ENCODE peak calls at places on chromosomes 3 and 15, in six cellular contexts. One of them, this sample, is unnamed.

GRCh38 chr3:24048843-24049242 is 103.8 kb downstream of the NR1D2 start:
- DNase-seq in NCI-H1417 treated with DMSO at 0.1 percent for 48 hours: no peak
- DNase-seq in activated gamma-delta T cell treated with Interleukin-2 at 50 U/mL for 16 hours: no peak
- DNase-seq in RCC 7860: no peak
- DNase-seq in GM03348: peak; percentile 48
- DNase-seq in pons: no peak
- DNase-seq in this sample: peak; percentile 52

GRCh38 chr3:162538466-162538865 is 1041.9 kb downstream of the OTOL1 start:
- DNase-seq in activated gamma-delta T cell treated with Interleukin-2 at 50 U/mL for 16 hours: no peak
- DNase-seq in GM03348: no peak
- DNase-seq in RCC 7860: no peak
- DNase-seq in NCI-H1417 treated with DMSO at 0.1 percent for 48 hours: no peak
- DNase-seq in pons: peak; percentile 28
- DNase-seq in this sample: no peak

GRCh38 chr3:32973982-32974381 is 22.5 kb downstream of the CCR4 start:
- DNase-seq in NCI-H1417 treated with DMSO at 0.1 percent for 48 hours: no peak
- DNase-seq in RCC 7860: no peak
- DNase-seq in activated gamma-delta T cell treated with Interleukin-2 at 50 U/mL for 16 hours: peak; percentile 8
- DNase-seq in GM03348: no peak
- DNase-seq in pons: no peak
- DNase-seq in this sample: peak; percentile 35

GRCh38 chr3:65809641-65810150 is 229.0 kb downstream of the MAGI1 start:
- DNase-seq in pons: no peak
- DNase-seq in activated gamma-delta T cell treated with Interleukin-2 at 50 U/mL for 16 hours: no peak
- DNase-seq in NCI-H1417 treated with DMSO at 0.1 percent for 48 hours: no peak
- DNase-seq in GM03348: no peak
- DNase-seq in RCC 7860: no peak
- DNase-seq in this sample: no peak

GRCh38 chr15:47661661-47662180 is 55.6 kb upstream of the SEMA6D start:
- DNase-seq in NCI-H1417 treated with DMSO at 0.1 percent for 48 hours: no peak
- DNase-seq in RCC 7860: no peak
- DNase-seq in pons: no peak
- DNase-seq in GM03348: no peak
- DNase-seq in activated gamma-delta T cell treated with Interleukin-2 at 50 U/mL for 16 hours: no peak
- DNase-seq in this sample: no peak

GRCh38 chr3:197667968-197668367 is 68.7 kb downstream of the RUBCN start:
- DNase-seq in pons: no peak
- DNase-seq in RCC 7860: no peak
- DNase-seq in GM03348: no peak
- DNase-seq in activated gamma-delta T cell treated with Interleukin-2 at 50 U/mL for 16 hours: no peak
- DNase-seq in NCI-H1417 treated with DMSO at 0.1 percent for 48 hours: no peak
- DNase-seq in this sample: no peak

GRCh38 chr15:87207945-87208580 is 1048.5 kb downstream of the NTRK3 start:
- DNase-seq in NCI-H1417 treated with DMSO at 0.1 percent for 48 hours: no peak
- DNase-seq in GM03348: peak; percentile 33
- DNase-seq in pons: no peak
- DNase-seq in activated gamma-delta T cell treated with Interleukin-2 at 50 U/mL for 16 hours: no peak
- DNase-seq in RCC 7860: peak; percentile 56
- DNase-seq in this sample: peak; percentile 1

GRCh38 chr15:98875309-98875708 is 132.3 kb downstream of the PGPEP1L start:
- DNase-seq in NCI-H1417 treated with DMSO at 0.1 percent for 48 hours: no peak
- DNase-seq in activated gamma-delta T cell treated with Interleukin-2 at 50 U/mL for 16 hours: no peak
- DNase-seq in RCC 7860: no peak
- DNase-seq in pons: peak; percentile 25
- DNase-seq in GM03348: no peak
- DNase-seq in this sample: peak; percentile 47

GRCh38 chr3:17384567-17385296 is 357.7 kb downstream of the TBC1D5 start:
- DNase-seq in pons: no peak
- DNase-seq in RCC 7860: peak; percentile 18
- DNase-seq in NCI-H1417 treated with DMSO at 0.1 percent for 48 hours: no peak
- DNase-seq in GM03348: peak; percentile 25
- DNase-seq in activated gamma-delta T cell treated with Interleukin-2 at 50 U/mL for 16 hours: no peak
- DNase-seq in this sample: peak; percentile 75

GRCh38 chr3:107065094-107065861 is 312.0 kb upstream of the CCDC54 start:
- DNase-seq in NCI-H1417 treated with DMSO at 0.1 percent for 48 hours: no peak
- DNase-seq in activated gamma-delta T cell treated with Interleukin-2 at 50 U/mL for 16 hours: no peak
- DNase-seq in GM03348: no peak
- DNase-seq in RCC 7860: no peak
- DNase-seq in pons: peak; percentile 65
- DNase-seq in this sample: no peak

GRCh38 chr3:181735921-181736320 is 24.2 kb downstream of the SOX2 start:
- DNase-seq in pons: peak; percentile 19
- DNase-seq in NCI-H1417 treated with DMSO at 0.1 percent for 48 hours: no peak
- DNase-seq in activated gamma-delta T cell treated with Interleukin-2 at 50 U/mL for 16 hours: no peak
- DNase-seq in GM03348: no peak
- DNase-seq in RCC 7860: no peak
- DNase-seq in this sample: no peak

GRCh38 chr3:69273895-69274294 is 112.0 kb downstream of the FRMD4B start:
- DNase-seq in pons: no peak
- DNase-seq in RCC 7860: no peak
- DNase-seq in GM03348: no peak
- DNase-seq in NCI-H1417 treated with DMSO at 0.1 percent for 48 hours: no peak
- DNase-seq in activated gamma-delta T cell treated with Interleukin-2 at 50 U/mL for 16 hours: no peak
- DNase-seq in this sample: no peak

GRCh38 chr3:85939026-85939616 is 980.3 kb downstream of the CADM2 start:
- DNase-seq in RCC 7860: no peak
- DNase-seq in pons: peak; percentile 92
- DNase-seq in NCI-H1417 treated with DMSO at 0.1 percent for 48 hours: no peak
- DNase-seq in activated gamma-delta T cell treated with Interleukin-2 at 50 U/mL for 16 hours: no peak
- DNase-seq in GM03348: no peak
- DNase-seq in this sample: no peak

GRCh38 chr3:122258757-122259371 is 66.2 kb upstream of the CSTA start:
- DNase-seq in activated gamma-delta T cell treated with Interleukin-2 at 50 U/mL for 16 hours: peak; percentile 9
- DNase-seq in RCC 7860: peak; percentile 46
- DNase-seq in GM03348: peak; percentile 85
- DNase-seq in pons: peak; percentile 37
- DNase-seq in NCI-H1417 treated with DMSO at 0.1 percent for 48 hours: no peak
- DNase-seq in this sample: peak; percentile 73

GRCh38 chr15:62430056-62430455 is 265.0 kb upstream of the C2CD4B start:
- DNase-seq in pons: no peak
- DNase-seq in RCC 7860: no peak
- DNase-seq in activated gamma-delta T cell treated with Interleukin-2 at 50 U/mL for 16 hours: no peak
- DNase-seq in GM03348: no peak
- DNase-seq in NCI-H1417 treated with DMSO at 0.1 percent for 48 hours: no peak
- DNase-seq in this sample: no peak

GRCh38 chr3:184352149-184352785 is 9.1 kb downstream of the CLCN2 start:
- DNase-seq in NCI-H1417 treated with DMSO at 0.1 percent for 48 hours: no peak
- DNase-seq in activated gamma-delta T cell treated with Interleukin-2 at 50 U/mL for 16 hours: no peak
- DNase-seq in RCC 7860: no peak
- DNase-seq in GM03348: no peak
- DNase-seq in pons: no peak
- DNase-seq in this sample: no peak

GRCh38 chr15:88605507-88606436 is 15.4 kb upstream of the AEN start:
- DNase-seq in RCC 7860: no peak
- DNase-seq in pons: no peak
- DNase-seq in activated gamma-delta T cell treated with Interleukin-2 at 50 U/mL for 16 hours: peak; percentile 40
- DNase-seq in GM03348: peak; percentile 71
- DNase-seq in NCI-H1417 treated with DMSO at 0.1 percent for 48 hours: no peak
- DNase-seq in this sample: peak; percentile 70

GRCh38 chr3:132245547-132245946 is 71.7 kb upstream of the ACP3 start:
- DNase-seq in activated gamma-delta T cell treated with Interleukin-2 at 50 U/mL for 16 hours: no peak
- DNase-seq in pons: no peak
- DNase-seq in GM03348: no peak
- DNase-seq in NCI-H1417 treated with DMSO at 0.1 percent for 48 hours: no peak
- DNase-seq in RCC 7860: no peak
- DNase-seq in this sample: no peak

GRCh38 chr3:197151562-197151961 is 121.9 kb upstream of the MELTF start:
- DNase-seq in RCC 7860: peak; percentile 54
- DNase-seq in activated gamma-delta T cell treated with Interleukin-2 at 50 U/mL for 16 hours: no peak
- DNase-seq in GM03348: peak; percentile 9
- DNase-seq in pons: no peak
- DNase-seq in NCI-H1417 treated with DMSO at 0.1 percent for 48 hours: no peak
- DNase-seq in this sample: peak; percentile 77

GRCh38 chr15:84911879-84912660 is 27.6 kb downstream of the SLC28A1 start:
- DNase-seq in RCC 7860: peak; percentile 99
- DNase-seq in activated gamma-delta T cell treated with Interleukin-2 at 50 U/mL for 16 hours: no peak
- DNase-seq in GM03348: peak; percentile 94
- DNase-seq in pons: peak; percentile 87
- DNase-seq in NCI-H1417 treated with DMSO at 0.1 percent for 48 hours: no peak
- DNase-seq in this sample: peak; percentile 95

GRCh38 chr3:66836363-66837152 is 161.5 kb upstream of the KBTBD8 start:
- DNase-seq in GM03348: peak; percentile 13
- DNase-seq in NCI-H1417 treated with DMSO at 0.1 percent for 48 hours: no peak
- DNase-seq in RCC 7860: no peak
- DNase-seq in activated gamma-delta T cell treated with Interleukin-2 at 50 U/mL for 16 hours: no peak
- DNase-seq in pons: peak; percentile 82
- DNase-seq in this sample: peak; percentile 64

GRCh38 chr3:170999737-171000242 is 26.7 kb downstream of the SLC2A2 start:
- DNase-seq in pons: no peak
- DNase-seq in activated gamma-delta T cell treated with Interleukin-2 at 50 U/mL for 16 hours: no peak
- DNase-seq in RCC 7860: peak; percentile 76
- DNase-seq in GM03348: peak; percentile 31
- DNase-seq in NCI-H1417 treated with DMSO at 0.1 percent for 48 hours: no peak
- DNase-seq in this sample: peak; percentile 54

GRCh38 chr15:99925661-99926461 is 192.6 kb upstream of the LYSMD4 start:
- DNase-seq in GM03348: peak; percentile 51
- DNase-seq in NCI-H1417 treated with DMSO at 0.1 percent for 48 hours: no peak
- DNase-seq in RCC 7860: no peak
- DNase-seq in activated gamma-delta T cell treated with Interleukin-2 at 50 U/mL for 16 hours: peak; percentile 70
- DNase-seq in pons: peak; percentile 36
- DNase-seq in this sample: peak; percentile 18

GRCh38 chr15:63698731-63699130 is 101.5 kb downstream of the FBXL22 start:
- DNase-seq in activated gamma-delta T cell treated with Interleukin-2 at 50 U/mL for 16 hours: no peak
- DNase-seq in RCC 7860: no peak
- DNase-seq in NCI-H1417 treated with DMSO at 0.1 percent for 48 hours: no peak
- DNase-seq in pons: no peak
- DNase-seq in GM03348: no peak
- DNase-seq in this sample: peak; percentile 70

GRCh38 chr3:113531826-113532697 is at the start of gene SIDT1:
- DNase-seq in GM03348: peak; percentile 13
- DNase-seq in activated gamma-delta T cell treated with Interleukin-2 at 50 U/mL for 16 hours: peak; percentile 65
- DNase-seq in NCI-H1417 treated with DMSO at 0.1 percent for 48 hours: peak; percentile 4
- DNase-seq in pons: no peak
- DNase-seq in RCC 7860: no peak
- DNase-seq in this sample: peak; percentile 37